ENCODE peak calls at places on chromosomes 1 and 21, in nine cellular contexts. T is cardiac muscle cell; E is adrenal gland; J is lower lobe of right lung; U is CD8-positive, alpha-beta T cell; H is AG04450; L is psoas muscle; Z is suprapubic skin; F is esophagus squamous epithelium. X is an unnamed sample.

GRCh38 chr1:90708826-90709225 is 8.3 kb downstream of the BARHL2 start:
- DNase-seq in Z (no peak), T (no peak), U (no peak), F (no peak), E (no peak), L (no peak), J (no peak), H (no peak), X (no peak)

GRCh38 chr1:226029093-226029496 is 30.0 kb upstream of the SDE2 start:
- DNase-seq in Z (no peak), L (no peak), F (no peak), U (no peak), T (no peak), H (no peak), J (peak; percentile 71), E (no peak), X (no peak)

GRCh38 chr1:52726265-52727113 is at the start of gene ZYG11B:
- DNase-seq in T (peak; percentile 92), L (peak; percentile 96), U (peak; percentile 95), E (peak; percentile 91), H (peak; percentile 30), Z (peak; percentile 93), F (peak; percentile 10), J (peak; percentile 93), X (peak; percentile 64)

GRCh38 chr1:221778535-221779142 is 36.8 kb upstream of the DUSP10 start:
- DNase-seq in E (no peak), J (peak; percentile 64), F (no peak), U (peak; percentile 63), L (no peak), T (no peak), H (no peak), Z (no peak), X (no peak)

GRCh38 chr1:234996245-234996757 is 132.3 kb downstream of the TOMM20 start:
- DNase-seq in U (no peak), L (no peak), T (no peak), Z (no peak), E (no peak), H (no peak), F (no peak), J (no peak), X (no peak)

GRCh38 chr1:33821291-33821690 is 42.6 kb upstream of the HMGB4 start:
- DNase-seq in U (no peak), E (no peak), F (no peak), J (no peak), T (no peak), Z (no peak), H (no peak), L (no peak), X (no peak)

GRCh38 chr1:189657715-189658114 is 819.9 kb downstream of the BRINP3 start:
- DNase-seq in J (no peak), L (no peak), U (no peak), E (no peak), Z (no peak), F (no peak), H (no peak), T (no peak), X (no peak)

GRCh38 chr1:19643113-19643512 is 998 bp upstream of the NBL1 start:
- DNase-seq in E (no peak), H (no peak), J (no peak), L (no peak), F (no peak), T (no peak), Z (no peak), U (no peak), X (no peak)

GRCh38 chr1:232040260-232040659 is 413.7 kb downstream of the DISC1 start:
- DNase-seq in T (no peak), L (no peak), F (no peak), U (no peak), J (no peak), H (no peak), E (no peak), Z (no peak), X (no peak)

GRCh38 chr21:39911286-39911685 is 44.0 kb downstream of the PCP4 start:
- DNase-seq in J (no peak), T (no peak), H (no peak), E (no peak), U (no peak), Z (no peak), L (no peak), F (no peak), X (no peak)
- TF ChIP-seq CTCF in J (no peak), T (no peak), H (no peak), E (no peak), U (no peak), Z (no peak), L (no peak), F (no peak), X (no peak)

GRCh38 chr1:227921461-227922185 is 26.1 kb downstream of the WNT9A start:
- DNase-seq in U (no peak), T (no peak), Z (no peak), L (no peak), J (no peak), E (no peak), H (no peak), F (no peak), X (no peak)
- H3K9me3 ChIP-seq in U (no peaks in the 10 kb centered on the region), T (no peaks in the 10 kb centered on the region), Z (no peaks in the 10 kb centered on the region), L (no peaks in the 10 kb centered on the region), J (no peaks in the 10 kb centered on the region), E (no peaks in the 10 kb centered on the region), H (peaks cover 12% of the 10 kb centered on the region), F (no peaks in the 10 kb centered on the region), X (no peaks in the 10 kb centered on the region)

GRCh38 chr1:24459551-24460266 is 42.9 kb upstream of the RCAN3 start:
- DNase-seq in L (no peak), J (no peak), Z (no peak), U (no peak), E (no peak), F (no peak), H (no peak), T (no peak), X (no peak)
- TF ChIP-seq CTCF in L (no peak), J (no peak), Z (no peak), U (no peak), E (no peak), F (no peak), H (no peak), T (no peak), X (no peak)

GRCh38 chr1:248136811-248137210 is 8.1 kb upstream of the OR2M5 start:
- DNase-seq in T (no peak), L (no peak), H (no peak), E (no peak), F (no peak), U (no peak), J (no peak), Z (no peak), X (no peak)
- H3K9me3 ChIP-seq in T (no peaks in the 10 kb centered on the region), L (no peaks in the 10 kb centered on the region), H (peaks cover 6% of the 10 kb centered on the region), E (no peaks in the 10 kb centered on the region), F (no peaks in the 10 kb centered on the region), U (no peaks in the 10 kb centered on the region), J (peaks cover 3% of the 10 kb centered on the region), Z (peaks cover 7% of the 10 kb centered on the region), X (no peaks in the 10 kb centered on the region)

GRCh38 chr1:241311056-241311746 is 45.8 kb downstream of the RGS7 start:
- DNase-seq in L (no peak), Z (no peak), H (no peak), U (no peak), T (no peak), J (no peak), E (no peak), F (no peak), X (no peak)
- TF ChIP-seq CTCF in L (no peak), Z (no peak), H (peak; percentile 17), U (no peak), T (no peak), J (no peak), E (no peak), F (no peak), X (no peak)

DNA sequence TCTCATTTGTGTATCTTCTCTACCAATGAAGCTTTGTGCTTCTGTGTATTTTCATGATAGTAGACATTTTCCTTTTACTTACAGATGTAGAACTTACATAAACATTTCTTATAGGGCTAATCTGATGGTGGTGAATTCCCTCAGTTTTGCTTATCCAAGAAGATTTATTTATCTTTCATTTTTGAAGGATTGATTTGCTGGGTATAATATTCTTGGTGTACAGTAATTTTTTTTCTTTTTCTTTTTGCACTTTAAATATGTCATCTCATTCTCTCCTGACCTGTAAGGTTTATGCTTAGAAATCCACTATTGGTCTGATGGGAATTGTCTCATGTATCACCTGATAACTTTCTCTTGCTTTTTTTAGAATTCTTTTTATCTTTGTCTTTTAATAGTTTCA is 127.6 kb upstream of the KCTD3 start:
- DNase-seq in H (no peak), F (no peak), J (no peak), Z (no peak), T (no peak), L (no peak), E (no peak), U (no peak), X (no peak)
- H3K9me3 ChIP-seq in H (no peaks in the 10 kb centered on the region), F (no peaks in the 10 kb centered on the region), J (peaks cover 19% of the 10 kb centered on the region), Z (peaks cover 25% of the 10 kb centered on the region), T (no peaks in the 10 kb centered on the region), L (peaks cover 6% of the 10 kb centered on the region), E (peaks cover 21% of the 10 kb centered on the region), U (no peaks in the 10 kb centered on the region), X (no peaks in the 10 kb centered on the region)